ENCODE peak calls at places on chromosomes 4 and X, in five cellular contexts. One of them, this sample, is unnamed.

GRCh38 chr4:35250771-35251170 is 993.5 kb downstream of the ARAP2 start:
- DNase-seq in activated naive CD4-positive, alpha-beta T cell treated with anti-CD3 and anti-CD28 coated beads for 36 hours: no peak
- DNase-seq in H7: no peak
- DNase-seq in GM06990: no peak
- DNase-seq in retina: no peak
- DNase-seq in this sample: no peak

GRCh38 chrX:7086384-7086783 is 61.1 kb upstream of the STS start:
- DNase-seq in GM06990: no peak
- DNase-seq in retina: no peak
- DNase-seq in H7: no peak
- DNase-seq in activated naive CD4-positive, alpha-beta T cell treated with anti-CD3 and anti-CD28 coated beads for 36 hours: no peak
- DNase-seq in this sample: no peak

GRCh38 chr4:158807696-158808095 is 38.9 kb downstream of the FNIP2 start:
- DNase-seq in activated naive CD4-positive, alpha-beta T cell treated with anti-CD3 and anti-CD28 coated beads for 36 hours: no peak
- DNase-seq in retina: no peak
- DNase-seq in GM06990: no peak
- DNase-seq in H7: no peak
- DNase-seq in this sample: no peak

GRCh38 chr4:149292422-149293055 is 523.1 kb downstream of the IQCM start:
- DNase-seq in activated naive CD4-positive, alpha-beta T cell treated with anti-CD3 and anti-CD28 coated beads for 36 hours: no peak
- DNase-seq in H7: no peak
- DNase-seq in retina: no peak
- DNase-seq in GM06990: no peak
- DNase-seq in this sample: no peak

GRCh38 chr4:73815145-73815544 is 21.3 kb upstream of the CXCL6 start:
- DNase-seq in retina: no peak
- DNase-seq in activated naive CD4-positive, alpha-beta T cell treated with anti-CD3 and anti-CD28 coated beads for 36 hours: no peak
- DNase-seq in H7: no peak
- DNase-seq in GM06990: no peak
- DNase-seq in this sample: no peak

GRCh38 chr4:127781303-127782024 is 658 bp upstream of the HSPA4L start:
- DNase-seq in activated naive CD4-positive, alpha-beta T cell treated with anti-CD3 and anti-CD28 coated beads for 36 hours: no peak
- DNase-seq in retina: peak
- DNase-seq in GM06990: peak
- DNase-seq in H7: peak
- DNase-seq in this sample: no peak

GRCh38 chrX:101160001-101160400 is 59.6 kb upstream of the DRP2 start:
- DNase-seq in GM06990: no peak
- DNase-seq in H7: no peak
- DNase-seq in retina: no peak
- DNase-seq in activated naive CD4-positive, alpha-beta T cell treated with anti-CD3 and anti-CD28 coated beads for 36 hours: no peak
- DNase-seq in this sample: no peak

GRCh38 chr4:8010618-8011017 is 71.0 kb upstream of the AFAP1 start:
- DNase-seq in H7: no peak
- DNase-seq in activated naive CD4-positive, alpha-beta T cell treated with anti-CD3 and anti-CD28 coated beads for 36 hours: no peak
- DNase-seq in GM06990: no peak
- DNase-seq in retina: peak
- DNase-seq in this sample: no peak

GRCh38 chr4:6332042-6332668 is 62.5 kb downstream of the WFS1 start:
- DNase-seq in H7: peak
- DNase-seq in GM06990: no peak
- DNase-seq in retina: peak
- DNase-seq in activated naive CD4-positive, alpha-beta T cell treated with anti-CD3 and anti-CD28 coated beads for 36 hours: peak
- DNase-seq in this sample: peak

GRCh38 chrX:31260351-31260750 is 188.5 kb upstream of the FTHL17 start:
- DNase-seq in H7: no peak
- DNase-seq in GM06990: no peak
- DNase-seq in retina: no peak
- DNase-seq in activated naive CD4-positive, alpha-beta T cell treated with anti-CD3 and anti-CD28 coated beads for 36 hours: no peak
- DNase-seq in this sample: no peak

GRCh38 chrX:94662665-94663064 is 988.7 kb downstream of the FAM133A start:
- DNase-seq in retina: no peak
- DNase-seq in activated naive CD4-positive, alpha-beta T cell treated with anti-CD3 and anti-CD28 coated beads for 36 hours: no peak
- DNase-seq in H7: peak
- DNase-seq in GM06990: no peak
- DNase-seq in this sample: no peak

GRCh38 chr4:143406523-143406922 is 69.8 kb downstream of the GAB1 start:
- DNase-seq in GM06990: no peak
- DNase-seq in activated naive CD4-positive, alpha-beta T cell treated with anti-CD3 and anti-CD28 coated beads for 36 hours: peak
- DNase-seq in retina: no peak
- DNase-seq in H7: no peak
- DNase-seq in this sample: no peak

GRCh38 chr4:165663411-165663810 is 209.6 kb upstream of the TLL1 start:
- DNase-seq in activated naive CD4-positive, alpha-beta T cell treated with anti-CD3 and anti-CD28 coated beads for 36 hours: no peak
- DNase-seq in retina: no peak
- DNase-seq in H7: no peak
- DNase-seq in GM06990: no peak
- DNase-seq in this sample: no peak

GRCh38 chrX:42290608-42291007 is 367.3 kb upstream of the CASK start:
- DNase-seq in activated naive CD4-positive, alpha-beta T cell treated with anti-CD3 and anti-CD28 coated beads for 36 hours: no peak
- DNase-seq in GM06990: no peak
- DNase-seq in H7: peak
- DNase-seq in retina: no peak
- DNase-seq in this sample: no peak

GRCh38 chrX:3777416-3777815 is 64.0 kb upstream of the PRKX start:
- DNase-seq in activated naive CD4-positive, alpha-beta T cell treated with anti-CD3 and anti-CD28 coated beads for 36 hours: no peak
- DNase-seq in retina: no peak
- DNase-seq in H7: no peak
- DNase-seq in GM06990: no peak
- DNase-seq in this sample: no peak

GRCh38 chrX:21056636-21057035 is 317.6 kb upstream of the CNKSR2 start:
- DNase-seq in H7: no peak
- DNase-seq in retina: no peak
- DNase-seq in activated naive CD4-positive, alpha-beta T cell treated with anti-CD3 and anti-CD28 coated beads for 36 hours: no peak
- DNase-seq in GM06990: no peak
- DNase-seq in this sample: no peak

This sample was measured in GM10248.